ENCODE peak calls at places on chromosomes 12 and 14, in four cellular contexts. One of them, this sample, is unnamed.

GRCh38 chr14:81319946-81320345 is 80.2 kb downstream of the STON2 start:
- DNase-seq in HepG2: no peak
- DNase-seq in K562: no peak
- DNase-seq in GM12878: no peak
- DNase-seq in this sample: no peak

GRCh38 chr14:81068384-81068783 is 113.0 kb downstream of the TSHR start:
- DNase-seq in HepG2: no peak
- DNase-seq in K562: no peak
- DNase-seq in GM12878: no peak
- DNase-seq in this sample: no peak

GRCh38 chr12:93315907-93316622 is 61.7 kb upstream of the NUDT4 start:
- DNase-seq in HepG2: no peak
- DNase-seq in K562: peak
- DNase-seq in GM12878: no peak
- DNase-seq in this sample: no peak

GRCh38 chr12:26953447-26953846 is 15.2 kb downstream of the FGFR1OP2 start:
- DNase-seq in HepG2: no peak
- DNase-seq in K562: no peak
- DNase-seq in GM12878: no peak
- DNase-seq in this sample: no peak

GRCh38 chr14:36129181-36129580 is 47.3 kb downstream of the PTCSC3 start:
- DNase-seq in HepG2: no peak
- DNase-seq in K562: no peak
- DNase-seq in GM12878: no peak
- DNase-seq in this sample: peak

GRCh38 chr12:49626169-49626835 is 2.9 kb downstream of the PRPF40B start:
- DNase-seq in HepG2: no peak
- DNase-seq in K562: no peak
- DNase-seq in GM12878: no peak
- DNase-seq in this sample: no peak

GRCh38 chr12:68453876-68454275 is 121.7 kb upstream of the MDM1 start:
- DNase-seq in HepG2: no peak
- DNase-seq in K562: no peak
- DNase-seq in GM12878: no peak
- DNase-seq in this sample: no peak

GRCh38 chr12:30617568-30617967 is 78.1 kb downstream of the IPO8 start:
- DNase-seq in HepG2: no peak
- DNase-seq in K562: no peak
- DNase-seq in GM12878: no peak
- DNase-seq in this sample: no peak

GRCh38 chr12:65195387-65196055 is 26.1 kb downstream of the LEMD3 start:
- DNase-seq in HepG2: no peak
- DNase-seq in K562: no peak
- DNase-seq in GM12878: no peak
- DNase-seq in this sample: no peak

GRCh38 chr14:81436296-81437138 is 36.4 kb upstream of the STON2 start:
- DNase-seq in HepG2: peak
- DNase-seq in K562: peak
- DNase-seq in GM12878: no peak
- DNase-seq in this sample: peak

GRCh38 chr14:49861923-49862673 is 9.5 kb upstream of the NEMF start:
- DNase-seq in HepG2: peak
- DNase-seq in K562: peak
- DNase-seq in GM12878: no peak
- DNase-seq in this sample: peak

GRCh38 chr14:67442139-67442906 is 30.4 kb upstream of the PLEK2 start:
- DNase-seq in HepG2: no peak
- DNase-seq in K562: no peak
- DNase-seq in GM12878: no peak
- DNase-seq in this sample: no peak

GRCh38 chr12:88946377-88946997 is 366.2 kb upstream of the KITLG start:
- DNase-seq in HepG2: no peak
- DNase-seq in K562: no peak
- DNase-seq in GM12878: no peak
- DNase-seq in this sample: no peak

GRCh38 chr12:93978553-93978952 is 169.8 kb upstream of the PLXNC1 start:
- DNase-seq in HepG2: no peak
- DNase-seq in K562: no peak
- DNase-seq in GM12878: no peak
- DNase-seq in this sample: no peak

GRCh38 chr12:7667025-7667575 is 1.4 kb upstream of the APOBEC1 start:
- DNase-seq in HepG2: peak
- DNase-seq in K562: peak
- DNase-seq in GM12878: no peak
- DNase-seq in this sample: peak

GRCh38 chr12:67795235-67795634 is 146.7 kb downstream of the DYRK2 start:
- DNase-seq in HepG2: no peak
- DNase-seq in K562: no peak
- DNase-seq in GM12878: no peak
- DNase-seq in this sample: no peak

GRCh38 chr14:68680541-68681051 is 112.3 kb downstream of the ZFP36L1 start:
- DNase-seq in HepG2: no peak
- DNase-seq in K562: no peak
- DNase-seq in GM12878: no peak
- DNase-seq in this sample: no peak

GRCh38 chr12:52585951-52586350 is 12.3 kb upstream of the KRT74 start:
- DNase-seq in HepG2: no peak
- DNase-seq in K562: no peak
- DNase-seq in GM12878: no peak
- DNase-seq in this sample: no peak

GRCh38 chr14:56810341-56810740 is at the start of gene OTX2:
- DNase-seq in HepG2: no peak
- DNase-seq in K562: no peak
- DNase-seq in GM12878: no peak
- DNase-seq in this sample: no peak

GRCh38 chr14:56810850-56811595 is 744 bp upstream of the OTX2 start:
- DNase-seq in HepG2: no peak
- DNase-seq in K562: no peak
- DNase-seq in GM12878: no peak
- DNase-seq in this sample: no peak

GRCh38 chr14:56807586-56808168 is 2.6 kb downstream of the OTX2 start:
- DNase-seq in HepG2: no peak
- DNase-seq in K562: no peak
- DNase-seq in GM12878: no peak
- DNase-seq in this sample: peak

GRCh38 chr14:56808314-56809201 is 1.7 kb downstream of the OTX2 start:
- DNase-seq in HepG2: no peak
- DNase-seq in K562: no peak
- DNase-seq in GM12878: no peak
- DNase-seq in this sample: peak

DNA sequence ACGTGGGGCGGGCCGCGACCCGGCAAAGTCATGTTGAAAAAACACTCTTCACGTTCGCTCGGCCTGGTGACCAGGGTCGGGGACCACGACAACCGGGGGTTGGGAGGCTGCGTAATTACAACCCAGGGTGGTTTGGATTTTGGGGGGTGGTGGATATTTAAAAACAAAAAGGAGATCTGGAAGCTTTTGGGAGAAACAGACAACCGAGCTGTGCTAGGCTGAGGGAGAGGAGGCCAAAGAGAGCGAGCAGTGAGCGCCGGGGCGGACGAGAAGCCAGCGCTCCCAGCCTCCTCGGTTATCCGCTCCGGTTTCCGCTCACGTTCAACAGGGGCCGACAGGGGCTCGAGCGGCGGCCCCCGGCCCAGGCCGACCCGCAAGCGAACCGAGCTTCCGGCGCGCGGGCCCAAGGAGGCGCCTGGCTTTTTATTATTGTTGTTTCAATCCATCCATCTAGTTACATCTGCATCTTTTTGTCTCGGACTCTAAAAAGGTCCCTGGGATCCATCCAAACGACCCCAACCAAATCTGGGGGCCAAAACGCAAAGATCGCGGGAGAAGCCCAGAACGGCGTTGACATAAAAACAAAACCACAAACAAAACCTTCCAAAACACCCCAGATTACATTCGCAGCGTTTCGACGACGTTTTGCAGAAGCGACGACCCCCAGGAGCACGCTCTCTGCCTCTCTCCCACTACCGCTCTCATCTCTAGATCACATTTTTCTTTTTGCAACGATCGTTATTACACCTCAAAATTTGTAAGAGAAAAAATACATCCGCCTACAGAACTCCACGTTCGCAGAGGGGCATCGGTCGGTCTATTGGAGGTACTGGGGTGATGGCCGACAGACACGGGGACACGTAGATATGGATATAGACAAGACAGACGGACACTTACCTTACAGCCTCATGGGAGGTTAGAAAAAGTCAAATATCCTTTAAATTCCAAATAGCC is 740 bp downstream of the OTX2 start:
- DNase-seq in HepG2: no peak
- DNase-seq in K562: no peak
- DNase-seq in GM12878: no peak
- DNase-seq in this sample: no peak
- TF ChIP-seq FOXM1 in HepG2: no peak
- TF ChIP-seq FOXM1 in K562: no peak
- TF ChIP-seq FOXM1 in GM12878: no peak
- TF ChIP-seq FOXM1 in this sample: no peak

DNA sequence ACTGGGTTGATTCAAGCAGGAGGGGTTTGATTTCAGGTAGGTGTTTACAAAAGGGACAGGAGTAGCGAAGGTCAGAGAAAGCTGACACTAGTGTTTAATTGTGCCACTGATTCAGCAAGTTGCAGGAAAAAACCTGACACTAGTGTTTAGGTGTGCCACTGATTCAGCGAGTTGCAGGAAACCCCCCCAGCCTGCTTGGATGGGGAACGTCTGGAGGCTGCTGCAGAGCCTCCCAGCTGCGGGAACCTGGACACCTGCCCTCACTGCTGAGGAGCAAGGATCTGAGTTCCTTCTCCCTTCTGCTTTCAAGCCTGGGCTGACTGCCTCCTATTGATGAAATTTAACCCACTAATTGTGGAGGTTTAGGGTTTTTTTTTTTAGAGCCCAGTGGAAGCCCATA is 84.2 kb downstream of the AVPR1A start:
- DNase-seq in HepG2: no peak
- DNase-seq in K562: no peak
- DNase-seq in GM12878: no peak
- DNase-seq in this sample: no peak
- TF ChIP-seq FOXK2 in HepG2: no peak
- TF ChIP-seq FOXK2 in K562: no peak
- TF ChIP-seq FOXK2 in GM12878: no peak
- TF ChIP-seq FOXK2 in this sample: no peak

GRCh38 chr14:101917413-101918124 is 46.8 kb upstream of the DYNC1H1 start:
- DNase-seq in HepG2: no peak
- DNase-seq in K562: no peak
- DNase-seq in GM12878: no peak
- DNase-seq in this sample: no peak
- TF ChIP-seq FOXM1 in HepG2: no peak
- TF ChIP-seq FOXM1 in K562: no peak
- TF ChIP-seq FOXM1 in GM12878: no peak
- TF ChIP-seq FOXM1 in this sample: no peak

GRCh38 chr14:20515846-20516245 is 10.5 kb downstream of the RNASE10 start:
- DNase-seq in HepG2: no peak
- DNase-seq in K562: no peak
- DNase-seq in GM12878: no peak
- DNase-seq in this sample: no peak

GRCh38 chr14:20522332-20522731 is 17.0 kb downstream of the RNASE10 start:
- DNase-seq in HepG2: no peak
- DNase-seq in K562: no peak
- DNase-seq in GM12878: no peak
- DNase-seq in this sample: no peak

GRCh38 chr14:20512139-20512905 is 7.0 kb downstream of the RNASE10 start:
- DNase-seq in HepG2: no peak
- DNase-seq in K562: no peak
- DNase-seq in GM12878: no peak
- DNase-seq in this sample: no peak

DNA sequence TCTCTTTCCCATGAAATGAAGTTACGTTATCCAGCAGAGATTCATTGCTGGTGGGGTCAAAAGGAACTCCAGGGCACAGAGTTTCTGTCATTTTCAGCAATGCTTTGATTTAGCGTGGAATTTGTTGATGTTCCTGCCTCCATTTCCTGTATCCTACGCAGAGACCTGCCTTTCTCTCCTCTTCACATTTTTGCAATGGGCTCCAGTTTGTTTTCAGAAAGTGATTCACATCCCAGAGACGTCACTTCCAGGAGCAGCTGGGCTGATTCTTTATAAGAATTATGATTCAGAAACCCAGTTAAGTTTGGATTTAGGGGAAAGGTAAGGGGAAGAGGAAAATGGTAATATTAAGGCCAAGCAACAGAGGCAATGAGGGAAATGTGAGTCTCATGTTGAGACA is 11.6 kb downstream of the RNASE10 start:
- DNase-seq in HepG2: no peak
- DNase-seq in K562: no peak
- DNase-seq in GM12878: no peak
- DNase-seq in this sample: no peak
- TF ChIP-seq FOXK2 in HepG2: no peak
- TF ChIP-seq FOXK2 in K562: no peak
- TF ChIP-seq FOXK2 in GM12878: no peak
- TF ChIP-seq FOXK2 in this sample: no peak

GRCh38 chr12:113359939-113360748 is 1.8 kb downstream of the PLBD2 start:
- DNase-seq in HepG2: peak
- DNase-seq in K562: no peak
- DNase-seq in GM12878: no peak
- DNase-seq in this sample: no peak
- TF ChIP-seq FOXM1 in HepG2: no peak
- TF ChIP-seq FOXM1 in K562: no peak
- TF ChIP-seq FOXM1 in GM12878: no peak
- TF ChIP-seq FOXM1 in this sample: no peak

GRCh38 chr14:30624132-30624423 is 2.0 kb downstream of the SCFD1 start:
- DNase-seq in HepG2: no peak
- DNase-seq in K562: no peak
- DNase-seq in GM12878: no peak
- DNase-seq in this sample: no peak

GRCh38 chr14:30621954-30622830 is at the start of gene SCFD1:
- DNase-seq in HepG2: peak
- DNase-seq in K562: peak
- DNase-seq in GM12878: peak
- DNase-seq in this sample: peak

GRCh38 chr14:30623412-30624131 is 1.5 kb downstream of the SCFD1 start:
- DNase-seq in HepG2: no peak
- DNase-seq in K562: no peak
- DNase-seq in GM12878: no peak
- DNase-seq in this sample: no peak

GRCh38 chr14:30620178-30620577 is 1.9 kb upstream of the SCFD1 start:
- DNase-seq in HepG2: no peak
- DNase-seq in K562: no peak
- DNase-seq in GM12878: peak
- DNase-seq in this sample: no peak

DNA sequence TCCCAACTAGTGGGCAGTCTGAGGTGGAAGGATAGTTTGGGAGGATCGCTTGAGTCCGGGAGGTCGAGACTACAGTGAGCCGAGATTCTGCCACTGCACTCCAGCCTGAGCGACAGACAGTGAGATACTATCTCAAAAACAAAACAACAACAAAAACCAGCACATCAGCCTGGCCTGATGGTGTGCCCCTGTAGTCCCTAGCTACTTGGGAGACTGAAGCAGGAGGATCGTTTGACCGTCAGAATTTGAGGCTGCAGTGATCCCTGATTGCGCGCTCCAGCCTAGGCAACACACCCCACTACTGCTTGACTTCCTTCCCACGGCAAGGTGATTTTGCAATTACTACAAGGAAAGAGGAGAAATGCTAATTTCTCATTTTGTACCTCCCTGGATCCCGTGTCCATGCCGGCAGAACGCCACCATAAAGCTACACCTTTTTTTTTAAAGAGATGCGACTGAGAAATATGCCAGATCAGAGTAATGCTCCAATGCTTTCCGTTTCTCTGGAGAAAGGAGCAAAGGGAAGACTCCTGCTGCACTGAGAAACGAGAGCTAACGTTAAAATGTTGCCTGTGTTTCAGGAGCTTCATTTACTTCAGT is 665 bp upstream of the SCFD1 start:
- DNase-seq in HepG2: peak
- DNase-seq in K562: peak
- DNase-seq in GM12878: no peak
- DNase-seq in this sample: peak
- TF ChIP-seq FOXK2 in HepG2: no peak
- TF ChIP-seq FOXK2 in K562: no peak
- TF ChIP-seq FOXK2 in GM12878: no peak
- TF ChIP-seq FOXK2 in this sample: no peak